ENCODE peak calls at places on chromosomes 2 and 18, in ten cellular contexts. V is amygdala, T is keratinocyte, K is GM20000, Q is NCI-H1092 treated with DMSO at 0.1 percent for 48 hours, Y is NCI-H460, P is GDM1, Z is GM12865, X is stomach, L is coronary artery. S is an unnamed sample.

GRCh38 chr2:46098606-46099005 is 198.6 kb upstream of the EPAS1 start:
- DNase-seq in X (no peak), V (no peak), P (no peak), T (peak; percentile 79), Z (peak; percentile 12), Y (peak; percentile 81), L (no peak), K (no peak), Q (no peak), S (no peak)

GRCh38 chr2:98025481-98026037 is 29.8 kb upstream of the TMEM131 start:
- DNase-seq in L (no peak), P (no peak), T (no peak), X (no peak), V (no peak), Z (no peak), Y (no peak), K (no peak), Q (no peak), S (no peak)

GRCh38 chr2:163698857-163699256 is 37.0 kb downstream of the FIGN start:
- DNase-seq in Q (no peak), P (no peak), X (no peak), V (no peak), L (no peak), Y (no peak), Z (no peak), K (no peak), T (no peak), S (no peak)

GRCh38 chr2:38409136-38409903 is 32.2 kb upstream of the ATL2 start:
- DNase-seq in Y (no peak), K (no peak), L (no peak), Z (peak; percentile 66), P (no peak), V (no peak), X (peak; percentile 63), Q (no peak), T (no peak), S (no peak)

GRCh38 chr2:72661985-72662384 is 163.8 kb downstream of the EXOC6B start:
- DNase-seq in P (no peak), T (no peak), Y (no peak), X (no peak), Z (no peak), Q (no peak), K (no peak), V (no peak), L (no peak), S (no peak)

GRCh38 chr2:110748489-110748867 is 16.1 kb downstream of the ACOXL start:
- DNase-seq in V (no peak), T (no peak), X (peak; percentile 42), Q (peak; percentile 78), L (no peak), P (no peak), Z (peak; percentile 96), Y (no peak), K (peak; percentile 77), S (peak; percentile 5)

GRCh38 chr2:223247136-223247535 is 195.1 kb downstream of the KCNE4 start:
- DNase-seq in Q (peak; percentile 40), V (no peak), X (no peak), Z (peak; percentile 19), P (no peak), Y (peak; percentile 12), L (no peak), K (no peak), T (no peak), S (no peak)

GRCh38 chr2:66570471-66570870 is 135.5 kb downstream of the MEIS1 start:
- DNase-seq in Z (no peak), K (no peak), Y (no peak), T (no peak), P (no peak), Q (no peak), L (no peak), V (no peak), X (no peak), S (no peak)

GRCh38 chr2:99988567-99988966 is 153.8 kb downstream of the AFF3 start:
- DNase-seq in Y (no peak), L (no peak), Z (no peak), Q (peak; percentile 34), P (no peak), X (no peak), T (no peak), V (no peak), K (no peak), S (no peak)

GRCh38 chr2:241863021-241863954 is 4.6 kb upstream of the PDCD1 start:
- DNase-seq in P (no peak), V (no peak), T (no peak), X (no peak), Y (no peak), L (no peak), Q (no peak), K (no peak), Z (peak; percentile 72), S (no peak)

GRCh38 chr2:105005601-105006000 is 32.3 kb upstream of the MRPS9 start:
- DNase-seq in Q (peak; percentile 65), K (no peak), L (no peak), P (no peak), Y (no peak), Z (no peak), X (peak; percentile 49), T (no peak), V (no peak), S (no peak)

GRCh38 chr2:9416267-9416961 is 6.9 kb downstream of the ITGB1BP1 start:
- DNase-seq in Q (no peak), P (no peak), Y (no peak), V (no peak), T (peak; percentile 44), L (no peak), Z (no peak), K (no peak), X (no peak), S (no peak)

GRCh38 chr2:59529738-59530137 is 1023.7 kb downstream of the BCL11A start:
- DNase-seq in P (no peak), T (no peak), Q (no peak), Y (no peak), L (no peak), Z (no peak), V (no peak), K (no peak), X (no peak), S (no peak)

GRCh38 chr18:27608742-27609141 is 423.6 kb upstream of the CHST9 start:
- DNase-seq in Y (no peak), K (peak; percentile 4), Q (no peak), X (no peak), P (no peak), L (no peak), T (no peak), Z (peak; percentile 15), V (no peak), S (no peak)

GRCh38 chr2:16314001-16314400 is 351.6 kb downstream of the CYRIA start:
- DNase-seq in L (no peak), Y (no peak), P (no peak), V (no peak), Z (no peak), K (no peak), X (no peak), T (no peak), Q (no peak), S (no peak)

GRCh38 chr2:191025155-191025554 is 11.2 kb upstream of the STAT1 start:
- DNase-seq in T (no peak), P (no peak), K (no peak), V (no peak), Z (no peak), X (no peak), Q (no peak), L (no peak), Y (no peak), S (no peak)

GRCh38 chr2:195363496-195363895 is 293.5 kb upstream of the SLC39A10 start:
- DNase-seq in V (no peak), P (no peak), K (no peak), X (no peak), T (peak; percentile 15), Y (no peak), L (no peak), Q (no peak), Z (no peak), S (no peak)

GRCh38 chr2:105224444-105224843 is 17.1 kb upstream of the GPR45 start:
- DNase-seq in K (no peak), V (no peak), T (no peak), X (no peak), L (no peak), P (no peak), Y (no peak), Q (no peak), Z (no peak), S (no peak)

GRCh38 chr18:8252371-8252770 is 356.9 kb upstream of the RAB12 start:
- DNase-seq in Y (no peak), P (no peak), T (no peak), V (no peak), Q (no peak), L (no peak), X (no peak), Z (no peak), K (no peak), S (no peak)

GRCh38 chr2:121151311-121152109 is 133.5 kb downstream of the TFCP2L1 start:
- DNase-seq in Q (no peak), Z (no peak), X (peak; percentile 85), T (no peak), L (no peak), Y (no peak), V (no peak), K (no peak), P (no peak), S (no peak)

GRCh38 chr2:45980161-45980852 is 316.9 kb upstream of the EPAS1 start:
- DNase-seq in L (peak; percentile 31), T (no peak), Y (no peak), Q (no peak), P (no peak), V (no peak), Z (no peak), K (no peak), X (no peak), S (no peak)

GRCh38 chr2:183248866-183249567 is 124.8 kb downstream of the NUP35 start:
- DNase-seq in V (no peak), P (no peak), Q (peak; percentile 33), L (no peak), Z (peak; percentile 11), X (no peak), T (no peak), Y (peak; percentile 39), K (peak; percentile 45), S (no peak)

GRCh38 chr2:464562-465309 is 176.8 kb upstream of the ALKAL2 start:
- DNase-seq in P (no peak), K (peak; percentile 56), X (no peak), Y (no peak), T (no peak), V (no peak), Z (no peak), L (no peak), Q (no peak), S (no peak)

GRCh38 chr2:152183381-152184073 is 8.0 kb upstream of the STAM2 start:
- DNase-seq in Q (no peak), T (no peak), P (no peak), X (no peak), V (no peak), Y (no peak), Z (no peak), L (no peak), K (no peak), S (no peak)

GRCh38 chr2:81894451-81894990 is 1590.0 kb upstream of the LRRTM1 start:
- DNase-seq in T (no peak), L (no peak), Q (no peak), Z (no peak), V (no peak), X (no peak), K (no peak), Y (peak; percentile 19), P (no peak), S (no peak)

GRCh38 chr2:119265693-119266066 is 42.0 kb downstream of the STEAP3 start:
- DNase-seq in L (no peak), Z (no peak), V (no peak), Y (no peak), T (no peak), P (no peak), X (no peak), Q (no peak), K (no peak), S (no peak)

GRCh38 chr2:136482966-136483365 is 282.4 kb upstream of the THSD7B start:
- DNase-seq in T (no peak), L (no peak), Q (no peak), Z (no peak), K (no peak), X (no peak), V (no peak), Y (no peak), P (no peak), S (no peak)

GRCh38 chr2:165874445-165875039 is 79.0 kb downstream of the TTC21B start:
- DNase-seq in X (no peak), V (no peak), Q (peak; percentile 48), L (no peak), P (peak; percentile 3), K (peak; percentile 57), Z (peak; percentile 79), Y (peak; percentile 61), T (peak; percentile 25), S (no peak)